ENCODE peak calls at places on chromosomes 1 and 21, in five cellular contexts. A is CD8-positive, alpha-beta T cell; G is heart right ventricle; U is upper lobe of right lung; V is nephron progenitor cell. M is an unnamed sample.

GRCh38 chr1:20411196-20411980 is 74.6 kb downstream of the CAMK2N1 start:
- DNase-seq in A (no peak), G (no peak), U (no peak), V (no peak), M (no peak)

GRCh38 chr21:41627428-41627827 is 119.5 kb upstream of the TMPRSS2 start:
- DNase-seq in A (no peak), G (no peak), U (no peak), V (no peak), M (no peak)

GRCh38 chr21:36203603-36203889 is 46.9 kb downstream of the DOP1B start:
- DNase-seq in A (no peak), G (no peak), U (no peak), V (no peak), M (no peak)

GRCh38 chr1:208000001-208000400 is 89.1 kb upstream of the CD34 start:
- DNase-seq in A (no peak), G (no peak), U (no peak), V (no peak), M (no peak)

GRCh38 chr1:241939798-241940197 is 17.8 kb upstream of the BECN2 start:
- DNase-seq in A (no peak), G (no peak), U (no peak), V (no peak), M (no peak)

GRCh38 chr1:219092206-219092605 is 81.5 kb upstream of the LYPLAL1 start:
- DNase-seq in A (no peak), G (no peak), U (no peak), V (no peak), M (no peak)

GRCh38 chr1:18939398-18940302 is 16.8 kb downstream of the IFFO2 start:
- DNase-seq in A (no peak), G (no peak), U (no peak), V (no peak), M (no peak)

GRCh38 chr1:198238121-198238520 is 81.3 kb downstream of the NEK7 start:
- DNase-seq in A (no peak), G (peak; percentile 19), U (peak; percentile 61), V (no peak), M (no peak)

GRCh38 chr1:95126846-95127245 is 9.7 kb downstream of the TLCD4 start:
- DNase-seq in A (no peak), G (no peak), U (no peak), V (no peak), M (no peak)

GRCh38 chr1:230781596-230781995 is 34.4 kb downstream of the CAPN9 start:
- DNase-seq in A (no peak), G (no peak), U (no peak), V (no peak), M (no peak)

GRCh38 chr1:31855038-31855845 is 39.4 kb upstream of the SPOCD1 start:
- DNase-seq in A (no peak), G (no peak), U (no peak), V (no peak), M (no peak)

GRCh38 chr1:171948491-171948890 is 107.2 kb downstream of the DNM3 start:
- DNase-seq in A (no peak), G (no peak), U (no peak), V (no peak), M (no peak)

GRCh38 chr1:111648826-111649225 is 29.2 kb downstream of the RAP1A start:
- DNase-seq in A (no peak), G (peak; percentile 19), U (no peak), V (no peak), M (no peak)

GRCh38 chr21:26194326-26194725 is 23.8 kb upstream of the APP start:
- DNase-seq in A (no peak), G (no peak), U (no peak), V (no peak), M (no peak)

GRCh38 chr1:1079408-1080121 is 5.5 kb upstream of the RNF223 start:
- DNase-seq in A (no peak), G (no peak), U (peak; percentile 91), V (peak; percentile 61), M (peak; percentile 72)

GRCh38 chr1:74396942-74397341 is 115.5 kb downstream of the LRRC53 start:
- DNase-seq in A (no peak), G (peak; percentile 45), U (no peak), V (peak; percentile 15), M (no peak)

GRCh38 chr1:167701510-167701909 is 20.3 kb upstream of the MPZL1 start:
- DNase-seq in A (no peak), G (no peak), U (no peak), V (no peak), M (no peak)

GRCh38 chr1:242449211-242449610 is 75.3 kb downstream of the PLD5 start:
- DNase-seq in A (no peak), G (no peak), U (no peak), V (no peak), M (no peak)

GRCh38 chr21:39696620-39697019 is 48.4 kb upstream of the IGSF5 start:
- DNase-seq in A (no peak), G (no peak), U (no peak), V (no peak), M (no peak)

GRCh38 chr1:151887028-151887427 is 22.3 kb downstream of the THEM4 start:
- DNase-seq in A (no peak), G (no peak), U (no peak), V (no peak), M (no peak)

GRCh38 chr1:51512120-51512519 is 6.9 kb downstream of the EPS15 start:
- DNase-seq in A (no peak), G (no peak), U (no peak), V (no peak), M (no peak)

GRCh38 chr1:166813508-166814223 is 25.6 kb upstream of the POGK start:
- DNase-seq in A (no peak), G (no peak), U (no peak), V (no peak), M (no peak)

DNA sequence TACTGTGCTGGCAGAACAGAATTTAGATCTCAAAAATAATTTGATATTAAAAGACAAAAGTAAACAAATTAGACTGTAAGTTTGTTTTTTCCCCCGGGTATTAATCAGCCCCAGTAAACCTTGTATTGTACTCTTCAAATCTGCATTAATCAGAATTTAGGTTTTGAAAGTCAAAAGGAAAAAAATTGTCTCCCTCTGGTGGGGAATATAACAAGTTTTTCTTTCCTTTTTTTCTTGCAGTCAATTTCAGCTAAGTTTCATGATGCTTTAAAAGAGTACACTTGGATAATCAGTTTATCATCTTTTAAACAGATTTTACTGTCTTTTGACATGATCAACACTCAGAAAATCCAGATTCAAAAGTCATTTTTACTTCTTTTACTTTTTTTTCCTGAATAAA is 134.5 kb upstream of the PKN2 start:
- DNase-seq in A (no peak), G (no peak), U (no peak), V (no peak), M (no peak)
- TF ChIP-seq CTCF in A (no peak), G (peak; percentile 46), U (peak; percentile 22), V (peak; percentile 35), M (peak; percentile 34)

GRCh38 chr1:220785166-220786056 is 1.3 kb upstream of the MTARC1 start:
- DNase-seq in A (no peak), G (no peak), U (no peak), V (no peak), M (no peak)

GRCh38 chr1:220786057-220786336 is 716 bp upstream of the MTARC1 start:
- DNase-seq in A (no peak), G (no peak), U (peak; percentile 74), V (no peak), M (no peak)

GRCh38 chr1:220787069-220787614 is 429 bp downstream of the MTARC1 start:
- DNase-seq in A (no peak), G (no peak), U (peak; percentile 84), V (no peak), M (peak; percentile 33)

GRCh38 chr1:220788146-220788545 is 1.4 kb downstream of the MTARC1 start:
- DNase-seq in A (no peak), G (no peak), U (no peak), V (no peak), M (no peak)

DNA sequence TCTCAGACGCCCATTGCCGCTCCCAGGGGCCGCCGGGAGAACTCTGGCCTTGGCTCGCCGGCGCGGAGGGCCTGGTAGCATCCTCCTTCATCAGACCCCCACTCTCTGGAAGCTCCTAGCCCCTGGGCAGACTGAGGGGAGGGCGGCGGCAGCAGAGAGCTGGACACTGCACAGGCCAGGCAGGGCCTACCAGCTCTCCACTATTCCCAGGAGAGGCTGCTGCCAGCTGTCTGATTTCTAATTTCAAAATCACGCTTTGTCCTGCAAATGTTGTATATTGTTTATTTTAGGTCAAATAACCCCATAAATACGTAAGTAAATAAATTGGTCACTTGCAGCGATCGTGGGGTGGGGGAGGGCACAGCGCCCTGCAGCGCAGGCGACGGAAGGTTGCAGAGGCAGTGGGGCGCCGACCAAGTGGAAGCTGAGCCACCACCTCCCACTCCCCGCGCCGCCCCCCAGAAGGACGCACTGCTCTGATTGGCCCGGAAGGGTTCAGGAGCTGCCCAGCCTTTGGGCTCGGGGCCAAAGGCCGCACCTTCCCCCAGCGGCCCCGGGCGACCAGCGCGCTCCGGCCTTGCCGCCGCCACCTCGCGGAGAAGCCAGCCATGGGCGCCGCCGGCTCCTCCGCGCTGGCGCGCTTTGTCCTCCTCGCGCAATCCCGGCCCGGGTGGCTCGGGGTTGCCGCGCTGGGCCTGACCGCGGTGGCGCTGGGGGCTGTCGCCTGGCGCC is at the start of gene MTARC1:
- DNase-seq in A (no peak), G (peak; percentile 78), U (peak; percentile 89), V (peak; percentile 82), M (peak; percentile 90)
- TF ChIP-seq CTCF in A (no peak), G (peak; percentile 51), U (peak; percentile 22), V (no peak), M (peak; percentile 34)

DNA sequence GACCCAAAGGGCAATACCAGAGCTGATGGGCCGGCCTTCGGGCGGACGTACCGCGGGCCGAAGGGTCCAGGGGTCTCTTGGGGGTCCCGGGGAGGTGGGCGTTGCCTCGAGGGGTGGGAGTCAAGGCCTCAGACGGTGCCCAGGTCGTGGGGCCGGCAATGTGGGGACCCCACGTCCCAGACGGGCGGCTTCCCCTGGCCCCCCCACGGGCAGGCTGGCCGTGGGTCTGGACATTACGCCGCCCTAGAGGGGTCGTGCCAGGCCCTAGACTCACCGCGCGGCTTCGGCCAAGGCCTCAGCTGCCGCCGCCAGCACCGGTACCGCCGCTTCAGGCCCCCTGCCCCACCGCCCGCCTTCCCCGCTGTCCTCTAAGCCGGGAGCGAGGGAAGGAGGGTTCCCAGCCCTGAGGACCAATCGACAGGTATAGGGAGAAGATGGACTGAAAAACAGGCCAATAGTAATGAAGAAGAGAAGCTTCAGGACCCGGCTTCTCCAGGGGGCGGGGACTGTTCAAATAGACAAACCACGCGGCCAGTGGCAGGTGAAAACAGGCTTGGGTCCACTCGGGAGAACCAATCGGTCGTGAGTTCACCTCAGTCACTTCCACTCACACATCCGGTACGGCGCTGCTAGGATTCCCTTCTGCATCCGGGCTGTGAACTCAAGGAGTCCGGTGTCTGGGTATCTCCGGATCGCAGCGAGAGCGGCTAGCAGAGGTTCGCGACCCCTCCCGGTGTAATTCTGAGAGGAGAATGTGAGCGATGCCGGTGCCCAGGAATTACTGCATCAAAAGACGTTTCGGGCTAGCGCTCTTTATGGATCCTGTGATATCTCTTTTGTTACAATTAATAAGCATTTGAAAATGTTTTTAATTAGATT is at the start of gene MTOR:
- DNase-seq in A (peak; percentile 94), G (peak; percentile 100), U (peak; percentile 98), V (peak; percentile 94), M (peak; percentile 94)
- TF ChIP-seq CTCF in A (no peak), G (peak; percentile 41), U (no peak), V (no peak), M (no peak)

DNA sequence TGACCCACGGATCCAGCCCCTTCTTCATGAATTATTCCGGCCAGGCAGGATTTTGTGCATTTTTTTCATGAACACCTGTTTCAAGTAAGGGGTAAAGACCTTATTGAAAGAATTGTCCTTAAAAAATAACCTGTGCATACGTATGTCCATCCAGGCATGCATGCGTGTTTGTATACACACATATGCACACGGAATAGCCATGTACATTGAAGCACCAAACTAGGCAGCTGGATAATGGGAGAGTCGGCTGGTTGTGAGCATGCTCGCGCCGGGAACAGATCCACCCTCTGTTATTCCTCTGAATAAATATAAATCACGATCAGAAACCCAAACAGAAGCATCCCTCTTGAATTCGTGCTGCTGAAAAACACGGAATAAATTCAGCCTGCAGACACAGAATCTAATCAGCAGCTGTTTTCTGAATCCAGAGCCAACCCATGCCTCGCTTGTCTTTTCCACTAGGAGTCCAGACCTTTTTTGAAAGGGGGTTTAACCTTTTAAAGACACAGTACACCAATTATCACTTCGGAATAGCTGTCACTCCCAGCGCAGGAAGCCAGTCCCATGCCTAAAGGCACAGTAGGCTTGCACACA is at the start of gene HIVEP3:
- DNase-seq in A (no peak), G (no peak), U (no peak), V (no peak), M (no peak)
- TF ChIP-seq CTCF in A (no peak), G (peak; percentile 28), U (peak; percentile 18), V (no peak), M (no peak)